ENCODE peak calls at places on chromosomes 16 and 17, in four cellular contexts. One of them, this sample, is unnamed. For H3K4me1, the result is how much of the 10 kb centered on the place peaks cover.

GRCh38 chr17:43719578-43719977 is 39.0 kb downstream of the SOST start:
- DNase-seq in heart left ventricle: no peak
- DNase-seq in neural progenitor cell: no peak
- DNase-seq in CD8-positive, alpha-beta memory T cell: no peak
- DNase-seq in this sample: no peak

GRCh38 chr16:84175351-84176081 is 11.3 kb downstream of the TAF1C start:
- DNase-seq in heart left ventricle: peak
- DNase-seq in neural progenitor cell: peak
- DNase-seq in CD8-positive, alpha-beta memory T cell: no peak
- DNase-seq in this sample: peak

GRCh38 chr16:10878644-10879498 is 1.9 kb downstream of the CIITA start:
- DNase-seq in heart left ventricle: peak
- DNase-seq in neural progenitor cell: peak
- DNase-seq in CD8-positive, alpha-beta memory T cell: no peak
- DNase-seq in this sample: peak

GRCh38 chr16:29664133-29664912 is 1.3 kb downstream of the SPN start:
- DNase-seq in heart left ventricle: no peak
- DNase-seq in neural progenitor cell: peak
- DNase-seq in CD8-positive, alpha-beta memory T cell: peak
- DNase-seq in this sample: no peak

GRCh38 chr17:4444782-4445473 is 11.2 kb downstream of the SPNS3 start:
- DNase-seq in heart left ventricle: peak
- DNase-seq in neural progenitor cell: no peak
- DNase-seq in CD8-positive, alpha-beta memory T cell: no peak
- DNase-seq in this sample: peak

GRCh38 chr16:23807028-23807427 is 28.8 kb upstream of the PRKCB start:
- DNase-seq in heart left ventricle: peak
- DNase-seq in neural progenitor cell: no peak
- DNase-seq in CD8-positive, alpha-beta memory T cell: no peak
- DNase-seq in this sample: no peak

GRCh38 chr17:29059281-29059680 is 16.3 kb downstream of the PIPOX start:
- DNase-seq in heart left ventricle: no peak
- DNase-seq in neural progenitor cell: no peak
- DNase-seq in CD8-positive, alpha-beta memory T cell: no peak
- DNase-seq in this sample: no peak

GRCh38 chr17:34598161-34598776 is 18.9 kb downstream of the TMEM132E start:
- DNase-seq in heart left ventricle: no peak
- DNase-seq in neural progenitor cell: peak
- DNase-seq in CD8-positive, alpha-beta memory T cell: no peak
- DNase-seq in this sample: peak

GRCh38 chr16:10510279-10510678 is 70.1 kb downstream of the EMP2 start:
- DNase-seq in heart left ventricle: no peak
- DNase-seq in neural progenitor cell: no peak
- DNase-seq in CD8-positive, alpha-beta memory T cell: no peak
- DNase-seq in this sample: no peak

GRCh38 chr16:83040174-83040573 is 413.4 kb downstream of the CDH13 start:
- DNase-seq in heart left ventricle: no peak
- DNase-seq in neural progenitor cell: no peak
- DNase-seq in CD8-positive, alpha-beta memory T cell: no peak
- DNase-seq in this sample: no peak

GRCh38 chr16:85149776-85150175 is 37.5 kb upstream of the CIBAR2 start:
- DNase-seq in heart left ventricle: peak
- DNase-seq in neural progenitor cell: no peak
- DNase-seq in CD8-positive, alpha-beta memory T cell: no peak
- DNase-seq in this sample: peak

GRCh38 chr17:57412520-57413096 is 156.3 kb downstream of the MSI2 start:
- DNase-seq in heart left ventricle: no peak
- DNase-seq in neural progenitor cell: no peak
- DNase-seq in CD8-positive, alpha-beta memory T cell: no peak
- DNase-seq in this sample: no peak

GRCh38 chr16:57743886-57744645 is 8.5 kb downstream of the KATNB1 start:
- DNase-seq in heart left ventricle: peak
- DNase-seq in neural progenitor cell: no peak
- DNase-seq in CD8-positive, alpha-beta memory T cell: no peak
- DNase-seq in this sample: no peak

GRCh38 chr16:17134586-17134985 is 336.2 kb downstream of the XYLT1 start:
- DNase-seq in heart left ventricle: no peak
- DNase-seq in neural progenitor cell: no peak
- DNase-seq in CD8-positive, alpha-beta memory T cell: no peak
- DNase-seq in this sample: no peak

GRCh38 chr17:1558401-1558800 is 4.2 kb downstream of the PITPNA start:
- DNase-seq in heart left ventricle: no peak
- DNase-seq in neural progenitor cell: no peak
- DNase-seq in CD8-positive, alpha-beta memory T cell: no peak
- DNase-seq in this sample: no peak
- H3K4me1 ChIP-seq in heart left ventricle: under half
- H3K4me1 ChIP-seq in neural progenitor cell: under half
- H3K4me1 ChIP-seq in CD8-positive, alpha-beta memory T cell: under half
- H3K4me1 ChIP-seq in this sample: under half

GRCh38 chr16:79328327-79329162 is 272.0 kb downstream of the MAF start:
- DNase-seq in heart left ventricle: no peak
- DNase-seq in neural progenitor cell: peak
- DNase-seq in CD8-positive, alpha-beta memory T cell: no peak
- DNase-seq in this sample: no peak
- H3K27ac ChIP-seq in heart left ventricle: peak
- H3K27ac ChIP-seq in neural progenitor cell: no peak
- H3K27ac ChIP-seq in CD8-positive, alpha-beta memory T cell: no peak
- H3K27ac ChIP-seq in this sample: no peak

GRCh38 chr16:67459066-67459857 is 21.7 kb downstream of the ATP6V0D1 start:
- DNase-seq in heart left ventricle: peak
- DNase-seq in neural progenitor cell: no peak
- DNase-seq in CD8-positive, alpha-beta memory T cell: no peak
- DNase-seq in this sample: peak

GRCh38 chr16:67458121-67458641 is 22.8 kb downstream of the ATP6V0D1 start:
- DNase-seq in heart left ventricle: peak
- DNase-seq in neural progenitor cell: no peak
- DNase-seq in CD8-positive, alpha-beta memory T cell: no peak
- DNase-seq in this sample: peak

GRCh38 chr16:67460961-67461360 is 20.0 kb downstream of the ATP6V0D1 start:
- DNase-seq in heart left ventricle: no peak
- DNase-seq in neural progenitor cell: no peak
- DNase-seq in CD8-positive, alpha-beta memory T cell: no peak
- DNase-seq in this sample: no peak

GRCh38 chr16:67460168-67460567 is 20.8 kb downstream of the ATP6V0D1 start:
- DNase-seq in heart left ventricle: no peak
- DNase-seq in neural progenitor cell: no peak
- DNase-seq in CD8-positive, alpha-beta memory T cell: no peak
- DNase-seq in this sample: peak

DNA sequence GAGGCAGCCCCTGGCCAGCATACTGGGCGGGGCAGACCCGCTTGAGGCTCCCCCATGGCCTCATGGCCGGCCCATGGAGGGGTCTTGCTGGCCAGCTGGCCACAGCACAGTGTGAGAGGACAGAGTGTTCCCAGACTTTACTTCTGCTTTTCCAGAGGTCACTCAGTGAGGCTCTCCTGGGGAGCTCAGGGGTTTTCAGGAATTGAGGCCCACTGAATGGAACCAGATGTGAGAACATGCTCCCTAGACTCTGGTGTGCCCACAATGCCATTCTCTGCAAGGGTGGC is 21.2 kb downstream of the ATP6V0D1 start:
- DNase-seq in heart left ventricle: no peak
- DNase-seq in neural progenitor cell: no peak
- DNase-seq in CD8-positive, alpha-beta memory T cell: no peak
- DNase-seq in this sample: peak
- H3K4me1 ChIP-seq in heart left ventricle: under half
- H3K4me1 ChIP-seq in neural progenitor cell: under half
- H3K4me1 ChIP-seq in CD8-positive, alpha-beta memory T cell: under half
- H3K4me1 ChIP-seq in this sample: half or more

GRCh38 chr16:88790312-88791150 is 5.5 kb upstream of the PIEZO1 start:
- DNase-seq in heart left ventricle: no peak
- DNase-seq in neural progenitor cell: no peak
- DNase-seq in CD8-positive, alpha-beta memory T cell: peak
- DNase-seq in this sample: no peak
- H3K27ac ChIP-seq in heart left ventricle: no peak
- H3K27ac ChIP-seq in neural progenitor cell: no peak
- H3K27ac ChIP-seq in CD8-positive, alpha-beta memory T cell: peak
- H3K27ac ChIP-seq in this sample: no peak